ENCODE peak calls at places on chromosomes 5 and 9, in six cellular contexts. One of them, this sample, is unnamed.

GRCh38 chr5:171913987-171914273 is 92.5 kb downstream of the FBXW11 start:
- DNase-seq in H9: no peak
- DNase-seq in mesenchymal stem cell: no peak
- DNase-seq in neuronal stem cell: no peak
- DNase-seq in IMR-90: peak
- DNase-seq in H1: no peak
- DNase-seq in this sample: no peak

GRCh38 chr5:601771-602465 is 10.2 kb upstream of the CEP72 start:
- DNase-seq in H9: no peak
- DNase-seq in mesenchymal stem cell: no peak
- DNase-seq in neuronal stem cell: no peak
- DNase-seq in IMR-90: no peak
- DNase-seq in H1: no peak
- DNase-seq in this sample: no peak

GRCh38 chr5:10707198-10708187 is 53.5 kb downstream of the DAP start:
- DNase-seq in H9: no peak
- DNase-seq in mesenchymal stem cell: no peak
- DNase-seq in neuronal stem cell: no peak
- DNase-seq in IMR-90: peak
- DNase-seq in H1: no peak
- DNase-seq in this sample: no peak

GRCh38 chr5:59328801-59329296 is 564.7 kb downstream of the PDE4D start:
- DNase-seq in H9: no peak
- DNase-seq in mesenchymal stem cell: peak
- DNase-seq in neuronal stem cell: no peak
- DNase-seq in IMR-90: peak
- DNase-seq in H1: no peak
- DNase-seq in this sample: peak

GRCh38 chr9:89430995-89431394 is 66.9 kb downstream of the SEMA4D start:
- DNase-seq in H9: no peak
- DNase-seq in mesenchymal stem cell: no peak
- DNase-seq in neuronal stem cell: no peak
- DNase-seq in IMR-90: no peak
- DNase-seq in H1: no peak
- DNase-seq in this sample: no peak

GRCh38 chr9:97307500-97308163 is at the start of gene CCDC180:
- DNase-seq in H9: no peak
- DNase-seq in mesenchymal stem cell: no peak
- DNase-seq in neuronal stem cell: no peak
- DNase-seq in IMR-90: no peak
- DNase-seq in H1: no peak
- DNase-seq in this sample: no peak

GRCh38 chr9:14942037-14942436 is 31.8 kb upstream of the FREM1 start:
- DNase-seq in H9: no peak
- DNase-seq in mesenchymal stem cell: peak
- DNase-seq in neuronal stem cell: no peak
- DNase-seq in IMR-90: no peak
- DNase-seq in H1: no peak
- DNase-seq in this sample: no peak

GRCh38 chr5:58666141-58666540 is 83.3 kb downstream of the RAB3C start:
- DNase-seq in H9: no peak
- DNase-seq in mesenchymal stem cell: no peak
- DNase-seq in neuronal stem cell: no peak
- DNase-seq in IMR-90: no peak
- DNase-seq in H1: no peak
- DNase-seq in this sample: no peak

GRCh38 chr9:130972277-130972956 is 33.4 kb upstream of the FIBCD1 start:
- DNase-seq in H9: no peak
- DNase-seq in mesenchymal stem cell: no peak
- DNase-seq in neuronal stem cell: no peak
- DNase-seq in IMR-90: no peak
- DNase-seq in H1: no peak
- DNase-seq in this sample: no peak

GRCh38 chr9:130972957-130973685 is 34.1 kb upstream of the FIBCD1 start:
- DNase-seq in H9: peak
- DNase-seq in mesenchymal stem cell: no peak
- DNase-seq in neuronal stem cell: no peak
- DNase-seq in IMR-90: no peak
- DNase-seq in H1: no peak
- DNase-seq in this sample: no peak

GRCh38 chr9:130970052-130970451 is 31.0 kb upstream of the FIBCD1 start:
- DNase-seq in H9: no peak
- DNase-seq in mesenchymal stem cell: no peak
- DNase-seq in neuronal stem cell: no peak
- DNase-seq in IMR-90: no peak
- DNase-seq in H1: no peak
- DNase-seq in this sample: no peak

GRCh38 chr9:130970855-130971254 is 31.8 kb upstream of the FIBCD1 start:
- DNase-seq in H9: no peak
- DNase-seq in mesenchymal stem cell: no peak
- DNase-seq in neuronal stem cell: no peak
- DNase-seq in IMR-90: no peak
- DNase-seq in H1: no peak
- DNase-seq in this sample: no peak

GRCh38 chr9:130971294-130971849 is 32.3 kb upstream of the FIBCD1 start:
- DNase-seq in H9: peak
- DNase-seq in mesenchymal stem cell: no peak
- DNase-seq in neuronal stem cell: no peak
- DNase-seq in IMR-90: no peak
- DNase-seq in H1: no peak
- DNase-seq in this sample: no peak
- H2BK15ac ChIP-seq in H9: no peak
- H2BK15ac ChIP-seq in mesenchymal stem cell: no peak
- H2BK15ac ChIP-seq in neuronal stem cell: no peak
- H2BK15ac ChIP-seq in IMR-90: no peak
- H2BK15ac ChIP-seq in H1: peak
- H2BK15ac ChIP-seq in this sample: no peak

DNA sequence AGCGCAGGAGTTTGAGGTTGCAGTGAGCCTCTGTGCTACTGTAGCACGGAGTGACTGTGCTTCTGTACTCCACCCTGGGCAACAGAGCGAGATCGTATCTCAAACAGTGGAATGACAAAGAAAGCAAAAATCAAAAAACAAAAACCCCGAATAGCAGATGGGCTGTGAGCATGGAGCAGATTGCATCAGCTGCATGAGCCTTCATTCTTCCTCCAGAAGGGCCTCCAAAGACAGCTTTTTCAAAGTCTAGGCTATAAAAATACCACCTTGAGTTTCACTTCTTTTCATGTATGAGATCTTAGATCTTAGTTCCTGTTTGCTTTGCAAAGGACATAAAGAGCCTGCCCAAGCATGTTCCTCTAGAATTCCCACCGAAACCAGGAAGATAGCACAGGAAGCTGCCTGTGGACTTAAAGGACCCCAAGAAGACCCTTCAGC is 15.0 kb upstream of the HSPB3 start:
- DNase-seq in H9: no peak
- DNase-seq in mesenchymal stem cell: no peak
- DNase-seq in neuronal stem cell: no peak
- DNase-seq in IMR-90: no peak
- DNase-seq in H1: no peak
- DNase-seq in this sample: no peak
- H2BK15ac ChIP-seq in H9: no peak
- H2BK15ac ChIP-seq in mesenchymal stem cell: no peak
- H2BK15ac ChIP-seq in neuronal stem cell: no peak
- H2BK15ac ChIP-seq in IMR-90: no peak
- H2BK15ac ChIP-seq in H1: no peak
- H2BK15ac ChIP-seq in this sample: no peak

GRCh38 chr5:150136290-150136689 is 19.4 kb downstream of the PDGFRB start:
- DNase-seq in H9: no peak
- DNase-seq in mesenchymal stem cell: no peak
- DNase-seq in neuronal stem cell: no peak
- DNase-seq in IMR-90: no peak
- DNase-seq in H1: no peak
- DNase-seq in this sample: no peak
- H2BK15ac ChIP-seq in H9: no peak
- H2BK15ac ChIP-seq in mesenchymal stem cell: peak
- H2BK15ac ChIP-seq in neuronal stem cell: peak
- H2BK15ac ChIP-seq in IMR-90: peak
- H2BK15ac ChIP-seq in H1: no peak
- H2BK15ac ChIP-seq in this sample: no peak

GRCh38 chr5:147712583-147712982 is 69.9 kb downstream of the JAKMIP2 start:
- DNase-seq in H9: no peak
- DNase-seq in mesenchymal stem cell: no peak
- DNase-seq in neuronal stem cell: no peak
- DNase-seq in IMR-90: no peak
- DNase-seq in H1: no peak
- DNase-seq in this sample: no peak

GRCh38 chr5:147704544-147704943 is 78.0 kb downstream of the JAKMIP2 start:
- DNase-seq in H9: no peak
- DNase-seq in mesenchymal stem cell: no peak
- DNase-seq in neuronal stem cell: no peak
- DNase-seq in IMR-90: no peak
- DNase-seq in H1: no peak
- DNase-seq in this sample: no peak

GRCh38 chr5:147712024-147712423 is 70.5 kb downstream of the JAKMIP2 start:
- DNase-seq in H9: no peak
- DNase-seq in mesenchymal stem cell: no peak
- DNase-seq in neuronal stem cell: no peak
- DNase-seq in IMR-90: no peak
- DNase-seq in H1: no peak
- DNase-seq in this sample: no peak

GRCh38 chr5:147711019-147711418 is 71.5 kb downstream of the JAKMIP2 start:
- DNase-seq in H9: no peak
- DNase-seq in mesenchymal stem cell: no peak
- DNase-seq in neuronal stem cell: no peak
- DNase-seq in IMR-90: no peak
- DNase-seq in H1: no peak
- DNase-seq in this sample: no peak

GRCh38 chr5:147708708-147709107 is 73.8 kb downstream of the JAKMIP2 start:
- DNase-seq in H9: no peak
- DNase-seq in mesenchymal stem cell: no peak
- DNase-seq in neuronal stem cell: no peak
- DNase-seq in IMR-90: no peak
- DNase-seq in H1: no peak
- DNase-seq in this sample: peak
- H2BK15ac ChIP-seq in H9: no peak
- H2BK15ac ChIP-seq in mesenchymal stem cell: no peak
- H2BK15ac ChIP-seq in neuronal stem cell: no peak
- H2BK15ac ChIP-seq in IMR-90: no peak
- H2BK15ac ChIP-seq in H1: no peak
- H2BK15ac ChIP-seq in this sample: no peak

This sample was measured in mesendoderm.